ENCODE peak calls at places on chromosomes 16 and 17, in eight cellular contexts. J, H, P, W, C, F, T and A are unnamed samples.

GRCh38 chr17:49910094-49910857 is 58.7 kb upstream of the DLX4 start:
- DNase-seq in J (peak; percentile 52), H (peak; percentile 51), P (no peak), W (peak; percentile 55), C (peak; percentile 68), F (peak; percentile 78), T (no peak), A (peak; percentile 29)

GRCh38 chr17:81577278-81578000 is 25.3 kb upstream of the FAAP100 start:
- DNase-seq in J (no peak), H (no peak), P (no peak), W (peak; percentile 68), C (no peak), F (no peak), T (no peak), A (no peak)

GRCh38 chr17:47831934-47832327 is 461 bp downstream of the LRRC46 start:
- DNase-seq in J (no peak), H (no peak), P (no peak), W (no peak), C (no peak), F (no peak), T (no peak), A (no peak)

GRCh38 chr17:81877569-81877968 is 6.4 kb upstream of the ARHGDIA start:
- DNase-seq in J (no peak), H (no peak), P (no peak), W (no peak), C (no peak), F (no peak), T (no peak), A (no peak)

GRCh38 chr17:32495347-32496253 is 8.8 kb downstream of the CDK5R1 start:
- DNase-seq in J (peak; percentile 31), H (no peak), P (peak; percentile 88), W (no peak), C (no peak), F (no peak), T (no peak), A (no peak)

GRCh38 chr17:50426814-50427787 is 1.1 kb downstream of the ACSF2 start:
- DNase-seq in J (peak; percentile 26), H (peak; percentile 20), P (no peak), W (peak; percentile 87), C (peak; percentile 54), F (peak; percentile 65), T (no peak), A (no peak)

GRCh38 chr16:10922328-10923145 is 19.7 kb downstream of the DEXI start:
- DNase-seq in J (peak; percentile 36), H (no peak), P (peak; percentile 85), W (no peak), C (no peak), F (no peak), T (no peak), A (no peak)

GRCh38 chr17:58332720-58333395 is 4.3 kb upstream of the TSPOAP1 start:
- DNase-seq in J (no peak), H (no peak), P (peak; percentile 93), W (no peak), C (peak; percentile 6), F (no peak), T (no peak), A (no peak)

GRCh38 chr16:68194263-68194662 is 41.7 kb downstream of the ESRP2 start:
- DNase-seq in J (no peak), H (no peak), P (no peak), W (no peak), C (no peak), F (no peak), T (no peak), A (no peak)

GRCh38 chr16:28182183-28182582 is 29.6 kb downstream of the XPO6 start:
- DNase-seq in J (no peak), H (peak; percentile 78), P (no peak), W (no peak), C (no peak), F (no peak), T (no peak), A (peak; percentile 12)

GRCh38 chr17:55275894-55276804 is 11.4 kb downstream of the HLF start:
- DNase-seq in J (no peak), H (no peak), P (no peak), W (no peak), C (no peak), F (no peak), T (no peak), A (no peak)

GRCh38 chr16:35249051-35249450 is 1789.6 kb downstream of the TP53TG3F start:
- DNase-seq in J (no peak), H (no peak), P (no peak), W (no peak), C (no peak), F (no peak), T (no peak), A (no peak)

GRCh38 chr16:4370570-4371480 is 823 bp upstream of the VASN start:
- DNase-seq in J (peak; percentile 50), H (peak; percentile 74), P (peak; percentile 85), W (no peak), C (no peak), F (no peak), T (no peak), A (peak; percentile 72)

GRCh38 chr16:84730406-84731106 is 30.8 kb downstream of the USP10 start:
- DNase-seq in J (peak; percentile 63), H (peak; percentile 80), P (no peak), W (peak; percentile 82), C (no peak), F (peak; percentile 93), T (no peak), A (peak; percentile 84)

GRCh38 chr17:44628234-44629188 is 27.8 kb upstream of the MEIOC start:
- DNase-seq in J (peak; percentile 15), H (peak; percentile 8), P (peak; percentile 85), W (no peak), C (peak; percentile 80), F (peak; percentile 95), T (no peak), A (peak; percentile 86)